ENCODE peak calls at places on chromosomes 7 and 10, in four cellular contexts. One of them, this sample, is unnamed.

GRCh38 chr7:66138994-66139752 is 24.5 kb downstream of the CRCP start:
- DNase-seq in NCI-H748 treated with DMSO at 0.1 percent for 48 hours: no peak
- DNase-seq in mucosa of gallbladder: no peak
- DNase-seq in PC-3: peak; percentile 36
- DNase-seq in this sample: peak; percentile 30

GRCh38 chr10:52883996-52884871 is 111.7 kb upstream of the MBL2 start:
- DNase-seq in mucosa of gallbladder: peak; percentile 48
- DNase-seq in PC-3: peak; percentile 100
- DNase-seq in NCI-H748 treated with DMSO at 0.1 percent for 48 hours: peak; percentile 48
- DNase-seq in this sample: peak; percentile 94

GRCh38 chr7:30802812-30803211 is 31.6 kb downstream of the MINDY4 start:
- DNase-seq in PC-3: no peak
- DNase-seq in mucosa of gallbladder: no peak
- DNase-seq in NCI-H748 treated with DMSO at 0.1 percent for 48 hours: no peak
- DNase-seq in this sample: no peak

GRCh38 chr10:69742928-69743602 is 58.6 kb upstream of the COL13A1 start:
- DNase-seq in NCI-H748 treated with DMSO at 0.1 percent for 48 hours: no peak
- DNase-seq in mucosa of gallbladder: no peak
- DNase-seq in PC-3: peak; percentile 56
- DNase-seq in this sample: no peak

GRCh38 chr7:5824297-5824610 is 42.8 kb upstream of the RNF216 start:
- DNase-seq in PC-3: no peak
- DNase-seq in NCI-H748 treated with DMSO at 0.1 percent for 48 hours: no peak
- DNase-seq in mucosa of gallbladder: no peak
- DNase-seq in this sample: no peak

GRCh38 chr10:77090381-77091356 is 546.9 kb downstream of the KCNMA1 start:
- DNase-seq in PC-3: no peak
- DNase-seq in mucosa of gallbladder: no peak
- DNase-seq in NCI-H748 treated with DMSO at 0.1 percent for 48 hours: no peak
- DNase-seq in this sample: no peak

GRCh38 chr10:101779544-101780186 is 3.6 kb downstream of the NPM3 start:
- DNase-seq in PC-3: peak; percentile 54
- DNase-seq in mucosa of gallbladder: peak; percentile 82
- DNase-seq in NCI-H748 treated with DMSO at 0.1 percent for 48 hours: peak; percentile 38
- DNase-seq in this sample: no peak

GRCh38 chr10:91887900-91888225 is 21.4 kb downstream of the FGFBP3 start:
- DNase-seq in mucosa of gallbladder: no peak
- DNase-seq in NCI-H748 treated with DMSO at 0.1 percent for 48 hours: no peak
- DNase-seq in PC-3: no peak
- DNase-seq in this sample: no peak

GRCh38 chr7:96989859-96990317 is 15.5 kb upstream of the DLX6 start:
- DNase-seq in mucosa of gallbladder: no peak
- DNase-seq in PC-3: no peak
- DNase-seq in NCI-H748 treated with DMSO at 0.1 percent for 48 hours: no peak
- DNase-seq in this sample: no peak

GRCh38 chr7:94205529-94205928 is 189.2 kb upstream of the COL1A2 start:
- DNase-seq in NCI-H748 treated with DMSO at 0.1 percent for 48 hours: no peak
- DNase-seq in mucosa of gallbladder: no peak
- DNase-seq in PC-3: no peak
- DNase-seq in this sample: no peak

GRCh38 chr10:49138361-49138891 is 4.6 kb upstream of the FAM170B start:
- DNase-seq in mucosa of gallbladder: peak; percentile 51
- DNase-seq in PC-3: no peak
- DNase-seq in NCI-H748 treated with DMSO at 0.1 percent for 48 hours: no peak
- DNase-seq in this sample: no peak

GRCh38 chr10:80501913-80502521 is 35.7 kb upstream of the SH2D4B start:
- DNase-seq in mucosa of gallbladder: no peak
- DNase-seq in PC-3: no peak
- DNase-seq in NCI-H748 treated with DMSO at 0.1 percent for 48 hours: no peak
- DNase-seq in this sample: peak; percentile 65

GRCh38 chr10:96995851-96996250 is 163.8 kb downstream of the LCOR start:
- DNase-seq in mucosa of gallbladder: no peak
- DNase-seq in NCI-H748 treated with DMSO at 0.1 percent for 48 hours: no peak
- DNase-seq in PC-3: peak; percentile 45
- DNase-seq in this sample: no peak

GRCh38 chr10:12590682-12591642 is 241.6 kb downstream of the CAMK1D start:
- DNase-seq in PC-3: no peak
- DNase-seq in mucosa of gallbladder: no peak
- DNase-seq in NCI-H748 treated with DMSO at 0.1 percent for 48 hours: peak; percentile 84
- DNase-seq in this sample: no peak

GRCh38 chr10:86160890-86161585 is 205.6 kb downstream of the GRID1 start:
- DNase-seq in PC-3: no peak
- DNase-seq in mucosa of gallbladder: no peak
- DNase-seq in NCI-H748 treated with DMSO at 0.1 percent for 48 hours: no peak
- DNase-seq in this sample: no peak

GRCh38 chr10:78203915-78204818 is 170.5 kb downstream of the RPS24 start:
- DNase-seq in NCI-H748 treated with DMSO at 0.1 percent for 48 hours: no peak
- DNase-seq in PC-3: no peak
- DNase-seq in mucosa of gallbladder: no peak
- DNase-seq in this sample: peak; percentile 8

GRCh38 chr10:112663181-112663879 is 216.3 kb downstream of the VTI1A start:
- DNase-seq in NCI-H748 treated with DMSO at 0.1 percent for 48 hours: no peak
- DNase-seq in mucosa of gallbladder: no peak
- DNase-seq in PC-3: peak; percentile 84
- DNase-seq in this sample: peak; percentile 90

GRCh38 chr10:16967866-16968721 is 150.9 kb upstream of the RSU1 start:
- DNase-seq in PC-3: peak; percentile 64
- DNase-seq in mucosa of gallbladder: peak; percentile 67
- DNase-seq in NCI-H748 treated with DMSO at 0.1 percent for 48 hours: peak; percentile 45
- DNase-seq in this sample: peak; percentile 87

GRCh38 chr10:126583507-126584200 is 86.8 kb downstream of the C10orf90 start:
- DNase-seq in mucosa of gallbladder: no peak
- DNase-seq in NCI-H748 treated with DMSO at 0.1 percent for 48 hours: no peak
- DNase-seq in PC-3: no peak
- DNase-seq in this sample: no peak

GRCh38 chr7:362416-363096 is 72.6 kb downstream of the FOXL3 start:
- DNase-seq in mucosa of gallbladder: no peak
- DNase-seq in PC-3: peak; percentile 12
- DNase-seq in NCI-H748 treated with DMSO at 0.1 percent for 48 hours: no peak
- DNase-seq in this sample: no peak

GRCh38 chr10:132070724-132071123 is 5.0 kb downstream of the JAKMIP3 start:
- DNase-seq in PC-3: no peak
- DNase-seq in NCI-H748 treated with DMSO at 0.1 percent for 48 hours: no peak
- DNase-seq in mucosa of gallbladder: no peak
- DNase-seq in this sample: no peak

GRCh38 chr10:130807096-130807495 is 504.4 kb downstream of the TCERG1L start:
- DNase-seq in mucosa of gallbladder: no peak
- DNase-seq in PC-3: no peak
- DNase-seq in NCI-H748 treated with DMSO at 0.1 percent for 48 hours: no peak
- DNase-seq in this sample: no peak

GRCh38 chr7:134351424-134351823 is 34.7 kb upstream of the SLC35B4 start:
- DNase-seq in PC-3: no peak
- DNase-seq in mucosa of gallbladder: no peak
- DNase-seq in NCI-H748 treated with DMSO at 0.1 percent for 48 hours: no peak
- DNase-seq in this sample: peak; percentile 43

GRCh38 chr7:21869785-21870402 is 75.8 kb downstream of the CDCA7L start:
- DNase-seq in PC-3: peak; percentile 28
- DNase-seq in mucosa of gallbladder: no peak
- DNase-seq in NCI-H748 treated with DMSO at 0.1 percent for 48 hours: no peak
- DNase-seq in this sample: peak; percentile 36

GRCh38 chr10:81978238-81978637 is 103.2 kb downstream of the NRG3 start:
- DNase-seq in mucosa of gallbladder: no peak
- DNase-seq in PC-3: peak; percentile 10
- DNase-seq in NCI-H748 treated with DMSO at 0.1 percent for 48 hours: no peak
- DNase-seq in this sample: no peak